ENCODE peak calls at places on chromosome 19, in eight cellular contexts. D is transverse colon, R is A549, C is ovary, S is H1, A is upper lobe of left lung, N is SK-N-SH, Z is stomach. V is an unnamed sample.

GRCh38 chr19:16445238-16446107 is 26.3 kb downstream of the EPS15L1 start:
- DNase-seq in S (no peak), A (peak), C (no peak), D (peak), N (no peak), Z (no peak), R (no peak), V (no peak)

GRCh38 chr19:29576043-29576442 is 30.0 kb upstream of the POP4 start:
- DNase-seq in D (no peak), S (no peak), A (no peak), C (no peak), Z (no peak), N (no peak), R (no peak), V (no peak)

GRCh38 chr19:32458500-32459123 is 53.0 kb downstream of the DPY19L3 start:
- DNase-seq in N (no peak), A (no peak), C (no peak), S (no peak), D (no peak), R (no peak), Z (no peak), V (no peak)

GRCh38 chr19:54460230-54461005 is 3.2 kb downstream of the LENG9 start:
- DNase-seq in S (no peak), Z (no peak), A (no peak), N (no peak), D (no peak), R (no peak), C (no peak), V (no peak)

GRCh38 chr19:55253842-55254624 is 4.8 kb downstream of the PPP6R1 start:
- DNase-seq in Z (peak), R (no peak), D (peak), N (no peak), C (no peak), S (no peak), A (no peak), V (no peak)

GRCh38 chr19:18776736-18777135 is 14.4 kb downstream of the COMP start:
- DNase-seq in C (no peak), D (no peak), A (no peak), R (no peak), Z (no peak), N (no peak), S (no peak), V (no peak)

GRCh38 chr19:45643024-45643926 is 4.1 kb upstream of the EML2 start:
- DNase-seq in N (peak), A (peak), S (peak), C (peak), R (peak), Z (peak), D (peak), V (peak)

GRCh38 chr19:32581704-32582164 is 744 bp downstream of the PDCD5 start:
- DNase-seq in R (peak), N (peak), Z (no peak), S (peak), D (peak), C (peak), A (peak), V (no peak)

GRCh38 chr19:57165846-57166245 is 1.4 kb downstream of the DUXA start:
- DNase-seq in C (no peak), S (no peak), R (no peak), N (no peak), Z (no peak), A (no peak), D (no peak), V (no peak)

GRCh38 chr19:40165362-40165937 is 25.8 kb upstream of the MAP3K10 start:
- DNase-seq in R (peak), A (peak), C (no peak), S (peak), D (peak), Z (peak), N (peak), V (no peak)

GRCh38 chr19:40610396-40611064 is 9.4 kb downstream of the LTBP4 start:
- DNase-seq in A (peak), R (no peak), N (peak), C (peak), D (peak), S (no peak), Z (peak), V (no peak)

GRCh38 chr19:18379803-18380747 is 5.9 kb upstream of the GDF15 start:
- DNase-seq in R (peak), D (peak), S (no peak), N (no peak), C (peak), A (peak), Z (peak), V (peak)

GRCh38 chr19:39470724-39471339 is 9.8 kb upstream of the TIMM50 start:
- DNase-seq in A (no peak), C (no peak), N (no peak), S (no peak), R (no peak), Z (no peak), D (no peak), V (no peak)

GRCh38 chr19:13056052-13056660 is 46.5 kb downstream of the LYL1 start:
- DNase-seq in N (peak), D (peak), S (peak), A (peak), Z (peak), R (no peak), C (peak), V (peak)

GRCh38 chr19:46988614-46989230 is 30.9 kb upstream of the NPAS1 start:
- DNase-seq in D (no peak), R (no peak), S (no peak), A (no peak), N (no peak), Z (no peak), C (no peak), V (no peak)

GRCh38 chr19:14782978-14783545 is 4.7 kb upstream of the ADGRE2 start:
- DNase-seq in S (peak), N (no peak), Z (no peak), R (no peak), D (no peak), A (no peak), C (no peak), V (no peak)

GRCh38 chr19:40982594-40983101 is 8.4 kb upstream of the CYP2B6 start:
- DNase-seq in C (no peak), N (no peak), D (no peak), A (peak), Z (no peak), R (no peak), S (peak), V (no peak)

GRCh38 chr19:48283908-48284307 is 14.0 kb downstream of the ZNF114 start:
- DNase-seq in C (no peak), R (no peak), D (no peak), N (no peak), A (no peak), Z (no peak), S (no peak), V (no peak)

GRCh38 chr19:8609210-8610040 is 1.1 kb downstream of the ADAMTS10 start:
- DNase-seq in S (peak), R (peak), D (peak), Z (peak), N (peak), A (peak), C (peak), V (peak)

GRCh38 chr19:7292352-7292949 is 1.8 kb downstream of the INSR start:
- DNase-seq in D (no peak), R (no peak), N (no peak), C (peak), S (no peak), Z (no peak), A (no peak), V (no peak)

GRCh38 chr19:52516191-52516590 is 11.3 kb upstream of the ZNF808 start:
- DNase-seq in R (no peak), A (no peak), Z (no peak), N (no peak), D (no peak), S (no peak), C (no peak), V (no peak)

GRCh38 chr19:47141695-47142094 is 11.1 kb downstream of the SAE1 start:
- DNase-seq in R (no peak), S (no peak), A (no peak), N (no peak), D (no peak), Z (no peak), C (no peak), V (no peak)

GRCh38 chr19:7458675-7459074 is 30.2 kb downstream of the PEX11G start:
- DNase-seq in Z (no peak), R (no peak), C (no peak), A (no peak), D (no peak), S (no peak), N (no peak), V (no peak)

GRCh38 chr19:33432408-33433170 is 59.1 kb downstream of the CEBPG start:
- DNase-seq in Z (no peak), A (no peak), D (no peak), N (no peak), S (no peak), C (no peak), R (no peak), V (no peak)

GRCh38 chr19:48475369-48476068 is 6.3 kb downstream of the CYTH2 start:
- DNase-seq in N (no peak), S (no peak), A (no peak), Z (no peak), D (no peak), R (no peak), C (no peak), V (no peak)

GRCh38 chr19:13557756-13558398 is 51.6 kb upstream of the CACNA1A start:
- DNase-seq in R (no peak), A (no peak), S (peak), Z (no peak), C (no peak), D (peak), N (no peak), V (no peak)

GRCh38 chr19:15432018-15432494 is 13.3 kb upstream of the AKAP8L start:
- DNase-seq in Z (no peak), R (no peak), N (peak), C (no peak), D (no peak), S (no peak), A (no peak), V (no peak)

GRCh38 chr19:13420780-13421179 is 85.5 kb downstream of the CACNA1A start:
- DNase-seq in S (no peak), D (no peak), C (no peak), R (no peak), A (no peak), Z (no peak), N (no peak), V (no peak)

GRCh38 chr19:12774588-12775555 is at the start of gene HOOK2:
- DNase-seq in A (peak), Z (peak), N (no peak), D (peak), R (no peak), S (peak), C (peak), V (peak)

GRCh38 chr19:38392707-38393308 is 4.3 kb downstream of the SPRED3 start:
- DNase-seq in N (no peak), S (no peak), C (no peak), D (no peak), R (peak), Z (peak), A (no peak), V (no peak)

GRCh38 chr19:46813570-46814358 is 25.4 kb upstream of the SLC1A5 start:
- DNase-seq in C (peak), D (peak), R (peak), N (no peak), S (no peak), A (peak), Z (peak), V (peak)

GRCh38 chr19:40592170-40592569 is 9.0 kb upstream of the LTBP4 start:
- DNase-seq in D (no peak), N (peak), C (no peak), Z (no peak), R (peak), A (no peak), S (no peak), V (no peak)

GRCh38 chr19:13078897-13079541 is 23.6 kb downstream of the LYL1 start:
- DNase-seq in S (no peak), N (no peak), R (no peak), Z (peak), D (peak), C (peak), A (no peak), V (no peak)

GRCh38 chr19:21474671-21475181 is 30.7 kb upstream of the ZNF429 start:
- DNase-seq in N (peak), D (peak), Z (peak), A (peak), R (no peak), S (no peak), C (peak), V (peak)
- TF ChIP-seq EP300 in N (no peak), D (no peak), Z (no peak), A (no peak), R (no peak), S (no peak), C (no peak), V (no peak)

GRCh38 chr19:5827342-5827890 is 12.1 kb downstream of the FUT6 start:
- DNase-seq in D (no peak), A (no peak), C (no peak), N (no peak), S (no peak), Z (no peak), R (no peak), V (no peak)
- H3K4me3 ChIP-seq in D (peak), A (peak), C (peak), N (peak), S (peak), Z (peak), R (peak), V (peak)

DNA sequence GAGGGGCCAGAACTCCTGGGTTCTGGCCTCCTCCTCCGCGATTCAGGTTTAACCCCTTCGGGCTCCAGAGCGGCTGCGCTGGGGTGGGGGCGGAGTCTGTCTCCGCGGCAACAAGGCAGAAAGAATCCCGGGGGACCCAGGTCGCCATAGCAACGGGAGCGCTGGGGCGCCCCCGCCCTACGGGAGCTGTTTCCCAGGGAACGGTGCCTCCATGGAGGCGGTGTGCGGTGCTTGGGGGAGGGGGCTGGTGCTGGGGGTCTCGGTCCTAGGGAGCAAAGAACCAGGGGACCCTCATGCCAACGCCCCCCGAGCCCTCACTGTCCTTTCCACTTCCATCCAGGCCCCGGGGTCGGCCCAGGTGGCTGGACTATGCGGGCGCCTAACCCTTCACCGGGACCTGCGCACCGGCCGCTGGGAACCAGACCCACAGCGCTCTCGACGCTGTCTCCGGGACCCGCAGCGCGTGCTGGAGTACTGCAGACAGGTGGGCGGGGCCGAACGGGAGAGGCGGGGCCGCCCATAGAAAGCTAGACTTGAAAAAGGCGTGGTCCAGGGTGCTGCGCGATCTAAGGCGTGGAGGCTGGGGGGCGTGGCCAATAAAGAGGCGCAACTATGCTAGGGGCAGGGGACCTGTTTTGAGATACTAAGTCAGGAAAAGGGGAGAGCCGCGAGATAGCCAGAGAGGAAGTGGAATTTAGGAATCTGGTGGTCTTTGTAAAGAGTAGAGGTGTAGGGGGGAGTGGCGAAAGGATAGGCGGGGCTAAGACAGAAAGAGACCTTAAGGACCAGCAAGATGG is 1.2 kb downstream of the APLP1 start:
- DNase-seq in Z (peak), N (peak), C (peak), R (peak), D (peak), A (peak), S (peak), V (no peak)
- TF ChIP-seq CTCF in Z (no peak), N (no peak), C (no peak), R (no peak), D (no peak), A (no peak), S (no peak), V (no peak)

DNA sequence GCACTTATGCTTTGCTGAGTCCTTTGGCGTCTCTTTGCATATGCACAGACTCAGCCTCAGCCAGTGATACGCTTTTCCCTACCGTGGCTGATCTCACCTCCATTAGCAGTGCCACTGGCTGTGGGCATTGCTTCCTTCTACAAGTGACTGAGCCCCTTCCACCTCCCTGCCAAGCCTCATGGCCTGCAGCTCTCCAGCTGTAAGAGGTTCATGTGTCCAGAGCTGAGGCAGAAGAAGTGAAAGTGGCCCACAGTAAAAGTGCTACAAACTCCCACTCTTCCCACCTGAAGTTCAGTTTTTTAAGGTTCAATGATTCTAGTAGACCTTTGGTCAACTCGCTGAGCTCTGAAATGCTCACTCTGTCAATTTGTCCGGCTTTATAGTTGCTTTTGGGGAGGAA is 44.7 kb downstream of the SMARCA4 start:
- DNase-seq in Z (no peak), R (no peak), S (no peak), A (no peak), N (no peak), C (no peak), D (no peak), V (no peak)
- TF ChIP-seq EP300 in Z (no peak), R (no peak), S (no peak), A (no peak), N (no peak), C (no peak), D (no peak), V (no peak)

GRCh38 chr19:19884583-19884982 is 16.2 kb upstream of the ZNF93 start:
- DNase-seq in C (no peak), Z (no peak), N (no peak), D (no peak), A (no peak), R (no peak), S (no peak), V (no peak)
- H3K4me3 ChIP-seq in C (no peak), Z (no peak), N (no peak), D (no peak), A (no peak), R (no peak), S (no peak), V (no peak)

GRCh38 chr19:9848060-9848459 is 12.9 kb downstream of the PIN1 start:
- DNase-seq in A (no peak), C (no peak), D (no peak), Z (no peak), N (peak), R (no peak), S (peak), V (no peak)

GRCh38 chr19:9848761-9849160 is 13.6 kb downstream of the PIN1 start:
- DNase-seq in Z (no peak), N (no peak), C (no peak), A (no peak), S (no peak), D (no peak), R (no peak), V (no peak)

GRCh38 chr19:9850235-9850959 is 15.3 kb downstream of the PIN1 start:
- DNase-seq in R (no peak), Z (no peak), N (no peak), D (no peak), A (no peak), C (no peak), S (no peak), V (no peak)

GRCh38 chr19:9849786-9850185 is 14.7 kb downstream of the PIN1 start:
- DNase-seq in D (no peak), N (no peak), Z (no peak), C (no peak), S (no peak), A (no peak), R (no peak), V (no peak)

DNA sequence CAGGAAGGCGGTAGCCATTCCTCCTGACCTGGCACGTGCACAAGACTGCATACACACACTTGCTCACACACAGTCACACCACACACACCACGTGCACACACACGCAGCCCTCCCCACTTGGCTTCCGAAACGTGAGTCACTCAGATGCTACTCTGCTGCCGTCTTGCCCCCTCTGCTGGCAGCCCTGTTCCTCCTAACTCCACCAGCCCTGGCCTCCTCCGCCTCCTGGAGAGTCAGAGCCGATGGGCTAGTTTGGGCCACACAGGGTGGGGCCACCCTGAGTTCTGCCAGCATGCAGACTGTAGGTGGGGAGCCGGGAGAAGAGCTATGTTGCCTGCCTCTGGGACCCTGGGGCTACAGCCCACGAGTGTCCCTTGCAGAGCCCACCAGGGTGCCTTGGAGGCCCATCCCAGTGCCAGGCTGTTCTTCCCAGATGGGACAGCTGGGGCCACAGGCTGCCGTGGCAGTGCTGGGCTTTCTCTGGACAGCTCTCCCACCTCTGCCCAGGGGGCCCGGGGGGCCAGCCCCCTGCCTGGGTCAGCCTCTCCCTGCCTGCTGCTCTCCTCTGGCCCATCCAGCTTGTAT is 12.1 kb downstream of the PIN1 start:
- DNase-seq in D (peak), C (peak), R (peak), S (peak), N (peak), A (no peak), Z (peak), V (no peak)
- TF ChIP-seq CTCF in D (no peak), C (no peak), R (peak), S (peak), N (peak), A (no peak), Z (peak), V (no peak)

DNA sequence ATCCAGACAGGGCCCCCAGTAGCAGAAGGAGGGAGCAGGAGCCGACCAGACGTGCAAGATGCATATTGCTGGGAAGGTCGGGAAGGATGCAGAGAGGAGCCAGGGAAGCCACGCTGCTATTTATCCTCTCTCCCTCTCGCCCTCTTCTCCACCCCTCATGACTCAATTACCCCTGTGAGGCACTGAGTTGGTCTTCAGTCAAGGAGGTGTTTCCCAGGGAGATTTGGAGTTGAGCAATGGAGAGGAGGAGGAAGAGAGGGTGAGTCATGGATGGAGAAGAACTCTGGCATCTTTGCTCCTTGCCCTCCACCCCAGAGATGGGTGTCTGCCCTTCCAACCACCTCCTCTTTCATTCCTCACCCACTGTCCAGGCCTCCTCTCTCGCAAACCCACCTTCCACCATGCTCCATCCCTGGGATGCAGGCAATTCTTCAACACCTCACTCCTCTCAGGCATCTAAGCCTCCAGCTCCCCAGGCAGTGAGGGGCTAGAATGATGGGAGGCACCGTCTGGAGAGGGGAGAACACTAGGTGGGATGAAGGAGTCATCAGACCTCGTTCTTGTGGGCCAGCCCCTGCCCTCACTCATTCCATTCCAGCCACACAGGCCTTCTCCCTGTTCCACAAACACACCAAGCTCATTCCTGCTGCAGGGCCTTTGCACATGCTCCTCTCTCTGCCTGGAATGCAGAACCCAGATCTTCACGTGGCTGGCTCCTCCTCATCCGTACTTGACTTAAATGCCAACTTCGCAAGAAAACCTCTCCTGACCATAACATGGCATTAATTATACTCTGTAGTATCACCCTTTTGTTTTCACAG is at the start of gene SBSN:
- DNase-seq in D (no peak), N (no peak), C (no peak), Z (no peak), S (no peak), A (no peak), R (no peak), V (no peak)
- TF ChIP-seq EP300 in D (no peak), N (no peak), C (no peak), Z (no peak), S (no peak), A (no peak), R (no peak), V (no peak)

V was measured in tibial nerve.